ENCODE peak calls at places on chromosomes 11 and 22, in six cellular contexts. Y is CD8-positive, alpha-beta T cell; H is upper lobe of left lung; X is pancreas; U is mammary epithelial cell; O is prostate gland. V is an unnamed sample.

GRCh38 chr11:129247129-129247528 is 55.0 kb upstream of the ARHGAP32 start:
- DNase-seq in Y (no peak), H (no peak), X (no peak), U (peak; percentile 52), O (no peak), V (no peak)

GRCh38 chr22:17823964-17824363 is 49.7 kb upstream of the BID start:
- DNase-seq in Y (no peak), H (no peak), X (no peak), U (no peak), O (no peak), V (no peak)

GRCh38 chr11:128522943-128523518 is 64.3 kb downstream of the ETS1 start:
- DNase-seq in Y (no peak), H (no peak), X (no peak), U (no peak), O (no peak), V (no peak)

GRCh38 chr11:129314381-129314780 is 61.3 kb upstream of the BARX2 start:
- DNase-seq in Y (no peak), H (no peak), X (no peak), U (no peak), O (no peak), V (no peak)

GRCh38 chr11:61124574-61125309 is 22.5 kb downstream of the CD5 start:
- DNase-seq in Y (no peak), H (no peak), X (no peak), U (no peak), O (no peak), V (no peak)

GRCh38 chr11:99098751-99099150 is 78.0 kb downstream of the CNTN5 start:
- DNase-seq in Y (no peak), H (no peak), X (no peak), U (no peak), O (no peak), V (no peak)

GRCh38 chr11:75325713-75326438 is 25.6 kb downstream of the ARRB1 start:
- DNase-seq in Y (no peak), H (no peak), X (no peak), U (peak; percentile 91), O (no peak), V (peak; percentile 33)

GRCh38 chr11:104095791-104096190 is 59.4 kb downstream of the DDI1 start:
- DNase-seq in Y (no peak), H (no peak), X (no peak), U (no peak), O (no peak), V (no peak)

GRCh38 chr11:125773516-125773915 is 5.1 kb downstream of the PATE2 start:
- DNase-seq in Y (no peak), H (no peak), X (no peak), U (no peak), O (no peak), V (no peak)

GRCh38 chr11:128336203-128336602 is 251.2 kb downstream of the ETS1 start:
- DNase-seq in Y (no peak), H (peak; percentile 51), X (no peak), U (no peak), O (no peak), V (peak; percentile 31)

GRCh38 chr11:34308821-34309585 is 48.8 kb downstream of the ABTB2 start:
- DNase-seq in Y (no peak), H (peak; percentile 71), X (no peak), U (no peak), O (no peak), V (no peak)

GRCh38 chr22:49956914-49957825 is 3.4 kb upstream of the PIM3 start:
- DNase-seq in Y (no peak), H (peak; percentile 20), X (peak; percentile 59), U (no peak), O (no peak), V (no peak)

GRCh38 chr11:108857382-108857781 is 192.5 kb downstream of the DDX10 start:
- DNase-seq in Y (no peak), H (no peak), X (no peak), U (no peak), O (no peak), V (no peak)

GRCh38 chr22:27206001-27206746 is 548.8 kb downstream of the MIAT start:
- DNase-seq in Y (no peak), H (no peak), X (no peak), U (peak; percentile 55), O (no peak), V (no peak)

GRCh38 chr11:81301426-81301825 is 1432.2 kb downstream of the FAM181B start:
- DNase-seq in Y (no peak), H (no peak), X (no peak), U (no peak), O (no peak), V (no peak)

GRCh38 chr11:1402776-1403620 is 13.3 kb downstream of the BRSK2 start:
- DNase-seq in Y (no peak), H (no peak), X (no peak), U (no peak), O (no peak), V (no peak)

GRCh38 chr11:67416416-67417335 is 1.2 kb downstream of the CARNS1 start:
- DNase-seq in Y (peak; percentile 76), H (peak; percentile 61), X (no peak), U (no peak), O (peak; percentile 44), V (no peak)

GRCh38 chr11:119993732-119994131 is 144.2 kb downstream of the TRIM29 start:
- DNase-seq in Y (no peak), H (no peak), X (no peak), U (peak; percentile 42), O (peak; percentile 88), V (no peak)

GRCh38 chr11:100734743-100735527 is 47.8 kb downstream of the ARHGAP42 start:
- DNase-seq in Y (no peak), H (no peak), X (no peak), U (no peak), O (no peak), V (no peak)

GRCh38 chr11:111935331-111936044 is 1.7 kb upstream of the DIXDC1 start:
- DNase-seq in Y (no peak), H (no peak), X (no peak), U (no peak), O (no peak), V (no peak)

GRCh38 chr11:94521684-94522083 is 9.4 kb downstream of the C11orf97 start:
- DNase-seq in Y (no peak), H (no peak), X (no peak), U (no peak), O (no peak), V (no peak)
- TF ChIP-seq CTCF in Y (no peak), H (no peak), X (no peak), U (peak; percentile 41), O (no peak), V (no peak)

DNA sequence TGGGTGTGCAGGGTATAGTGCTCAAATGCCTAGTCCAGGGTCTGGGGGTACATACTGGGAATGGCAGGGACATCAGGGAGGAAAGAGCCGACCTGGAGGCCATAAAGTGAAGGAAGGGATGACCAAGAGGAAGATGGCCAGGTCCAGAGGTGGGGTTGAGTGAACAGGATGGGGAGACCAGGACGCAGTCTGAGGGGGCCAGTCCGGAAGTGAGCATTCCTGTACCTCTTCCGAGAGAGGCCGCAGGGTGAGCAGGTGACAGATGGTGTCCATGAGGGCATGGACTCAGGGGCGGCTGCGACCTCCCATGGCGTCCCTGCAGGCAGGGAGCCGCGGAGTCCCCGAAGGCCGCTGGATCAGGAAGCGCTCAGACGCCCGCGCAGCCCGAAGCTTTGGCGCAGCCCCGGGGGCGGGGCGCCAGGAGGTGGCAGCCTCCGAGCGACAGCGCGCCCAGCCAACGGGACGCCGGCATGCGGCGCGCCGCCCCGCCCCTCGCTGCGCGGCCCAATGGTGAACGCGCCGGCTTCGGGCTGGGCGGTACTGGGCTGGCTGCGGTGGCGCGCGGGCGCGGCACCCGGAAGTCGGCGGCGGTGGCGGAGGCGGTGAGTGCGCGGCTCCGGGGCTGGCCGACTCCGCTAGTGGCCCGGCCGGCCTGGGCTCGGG is at the start of gene TANGO2:
- DNase-seq in Y (peak; percentile 92), H (peak; percentile 93), X (peak; percentile 99), U (peak; percentile 89), O (peak; percentile 92), V (peak; percentile 91)
- H3K4me1 ChIP-seq in Y (peaks cover 30% of the 10 kb centered on the region), H (peaks cover 39% of the 10 kb centered on the region), X (peaks cover 13% of the 10 kb centered on the region), U (peaks cover 23% of the 10 kb centered on the region), O (peaks cover 8% of the 10 kb centered on the region), V (peaks cover 33% of the 10 kb centered on the region)

DNA sequence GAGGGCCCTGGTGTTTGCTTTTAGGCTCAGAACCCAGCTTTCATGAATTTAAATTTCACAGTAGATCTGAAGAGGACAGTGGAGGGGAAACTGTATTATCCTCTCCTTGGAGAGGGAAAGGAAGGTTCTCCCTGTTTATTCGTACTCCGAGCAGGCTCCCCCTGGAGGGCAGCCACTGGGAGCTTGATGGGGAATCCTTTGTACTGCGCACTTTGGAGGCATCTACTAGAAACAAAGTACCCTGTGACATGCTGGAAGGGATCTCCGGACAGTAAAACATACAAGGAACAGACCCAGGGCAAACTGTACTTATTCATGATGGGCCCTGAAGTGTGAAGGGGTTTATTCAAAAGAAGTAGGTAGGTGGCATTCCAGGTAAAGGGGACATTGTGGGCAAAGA is 27.2 kb downstream of the NAV2 start:
- DNase-seq in Y (no peak), H (no peak), X (no peak), U (no peak), O (no peak), V (no peak)
- TF ChIP-seq CTCF in Y (no peak), H (no peak), X (no peak), U (no peak), O (peak; percentile 16), V (no peak)

GRCh38 chr11:16989554-16989953 is 24.7 kb downstream of the PLEKHA7 start:
- DNase-seq in Y (no peak), H (no peak), X (no peak), U (no peak), O (no peak), V (no peak)
- H3K4me1 ChIP-seq in Y (peaks cover 16% of the 10 kb centered on the region), H (peaks cover 8% of the 10 kb centered on the region), X (peaks cover 54% of the 10 kb centered on the region), U (no peaks in the 10 kb centered on the region), O (peaks cover 13% of the 10 kb centered on the region), V (no peaks in the 10 kb centered on the region)